ENCODE peak calls at places on chromosomes 3 and 15, in four cellular contexts. One of them, this sample, is unnamed.

GRCh38 chr3:159128628-159129027 is 326.8 kb downstream of the MFSD1 start:
- DNase-seq in T1000: no peak
- DNase-seq in AG08395: peak
- DNase-seq in RCC 7860: no peak
- DNase-seq in this sample: no peak

GRCh38 chr3:130956721-130957120 is 62.8 kb downstream of the ATP2C1 start:
- DNase-seq in AG08395: no peak
- DNase-seq in RCC 7860: no peak
- DNase-seq in T1000: no peak
- DNase-seq in this sample: no peak

GRCh38 chr3:27721717-27722564 is at the start of gene EOMES:
- DNase-seq in AG08395: peak
- DNase-seq in T1000: peak
- DNase-seq in RCC 7860: no peak
- DNase-seq in this sample: peak

GRCh38 chr15:82040862-82041261 is 5.0 kb downstream of the MEX3B start:
- DNase-seq in AG08395: no peak
- DNase-seq in RCC 7860: no peak
- DNase-seq in T1000: no peak
- DNase-seq in this sample: no peak

GRCh38 chr15:22241451-22241850 is 161.1 kb downstream of the OR4M2 start:
- DNase-seq in RCC 7860: no peak
- DNase-seq in AG08395: no peak
- DNase-seq in T1000: no peak
- DNase-seq in this sample: no peak

GRCh38 chr3:126618021-126618420 is 36.9 kb downstream of the TXNRD3 start:
- DNase-seq in T1000: no peak
- DNase-seq in RCC 7860: no peak
- DNase-seq in AG08395: no peak
- DNase-seq in this sample: no peak

GRCh38 chr3:134201201-134202130 is 49.2 kb downstream of the RYK start:
- DNase-seq in T1000: peak
- DNase-seq in AG08395: peak
- DNase-seq in RCC 7860: peak
- DNase-seq in this sample: no peak

GRCh38 chr15:56794150-56794922 is 61.0 kb upstream of the ZNF280D start:
- DNase-seq in T1000: no peak
- DNase-seq in AG08395: no peak
- DNase-seq in RCC 7860: no peak
- DNase-seq in this sample: no peak

GRCh38 chr3:184688251-184688851 is 23.5 kb downstream of the MAGEF1 start:
- DNase-seq in RCC 7860: no peak
- DNase-seq in T1000: no peak
- DNase-seq in AG08395: peak
- DNase-seq in this sample: no peak